ENCODE peak calls at places on chromosomes 13 and 19, in ten cellular contexts. B is lower leg skin, T is psoas muscle, V is left ventricle myocardium inferior, U is breast epithelium, H is stomach, E is brain microvascular endothelial cell, W is PC-3, N is bronchial epithelial cell, O is transverse colon. S is an unnamed sample.

GRCh38 chr13:114282143-114282685 is 813 bp downstream of the UPF3A start:
- DNase-seq in B (peak; percentile 24), O (peak; percentile 44), W (peak; percentile 54), E (peak; percentile 17), V (peak; percentile 21), T (peak; percentile 29), N (peak; percentile 60), U (peak; percentile 54), H (peak; percentile 47), S (no peak)

GRCh38 chr19:3204646-3205275 is 19.0 kb downstream of the NCLN start:
- DNase-seq in H (no peak), N (no peak), O (no peak), W (no peak), T (no peak), U (no peak), B (no peak), E (no peak), V (no peak), S (no peak)

GRCh38 chr19:38880076-38880881 is 2.2 kb upstream of the RINL start:
- DNase-seq in T (no peak), U (no peak), B (no peak), O (no peak), N (no peak), H (no peak), W (no peak), V (no peak), E (no peak), S (peak; percentile 2)

GRCh38 chr19:23774156-23774971 is 15.7 kb upstream of the ZNF681 start:
- DNase-seq in V (no peak), B (peak; percentile 25), N (peak; percentile 57), O (no peak), H (no peak), E (no peak), U (no peak), T (no peak), W (no peak), S (no peak)

GRCh38 chr19:46296722-46297431 is at the start of gene HIF3A:
- DNase-seq in V (peak; percentile 67), W (no peak), T (no peak), E (no peak), B (no peak), U (no peak), H (peak; percentile 78), N (no peak), O (peak; percentile 81), S (peak; percentile 83)

GRCh38 chr13:60654405-60654804 is 257.4 kb downstream of the TDRD3 start:
- DNase-seq in W (peak; percentile 60), N (peak; percentile 53), B (no peak), V (peak; percentile 33), T (no peak), E (peak; percentile 6), O (no peak), H (peak; percentile 59), U (no peak), S (no peak)

GRCh38 chr19:35142531-35143230 is 374 bp upstream of the FXYD7 start:
- DNase-seq in T (no peak), B (no peak), E (no peak), U (no peak), H (peak; percentile 64), O (peak; percentile 67), V (peak; percentile 40), W (peak; percentile 63), N (no peak), S (peak; percentile 69)

GRCh38 chr19:16425993-16426392 is 45.8 kb downstream of the EPS15L1 start:
- DNase-seq in N (no peak), H (no peak), W (no peak), U (no peak), E (no peak), B (no peak), V (no peak), O (no peak), T (no peak), S (no peak)

GRCh38 chr13:90105276-90105675 is 1242.2 kb upstream of the MIR17HG start:
- DNase-seq in H (no peak), N (peak; percentile 87), V (no peak), O (no peak), T (no peak), E (no peak), U (no peak), B (no peak), W (peak; percentile 85), S (no peak)

GRCh38 chr19:14479985-14480694 is 5.0 kb upstream of the PTGER1 start:
- DNase-seq in W (peak; percentile 40), U (no peak), B (no peak), V (peak; percentile 48), N (no peak), E (no peak), T (peak; percentile 35), H (peak; percentile 55), O (no peak), S (peak; percentile 92)

GRCh38 chr19:38812841-38813320 is at the start of gene LGALS4:
- DNase-seq in W (no peak), U (no peak), T (no peak), B (no peak), V (no peak), E (no peak), H (peak; percentile 93), N (no peak), O (peak; percentile 93), S (no peak)

DNA sequence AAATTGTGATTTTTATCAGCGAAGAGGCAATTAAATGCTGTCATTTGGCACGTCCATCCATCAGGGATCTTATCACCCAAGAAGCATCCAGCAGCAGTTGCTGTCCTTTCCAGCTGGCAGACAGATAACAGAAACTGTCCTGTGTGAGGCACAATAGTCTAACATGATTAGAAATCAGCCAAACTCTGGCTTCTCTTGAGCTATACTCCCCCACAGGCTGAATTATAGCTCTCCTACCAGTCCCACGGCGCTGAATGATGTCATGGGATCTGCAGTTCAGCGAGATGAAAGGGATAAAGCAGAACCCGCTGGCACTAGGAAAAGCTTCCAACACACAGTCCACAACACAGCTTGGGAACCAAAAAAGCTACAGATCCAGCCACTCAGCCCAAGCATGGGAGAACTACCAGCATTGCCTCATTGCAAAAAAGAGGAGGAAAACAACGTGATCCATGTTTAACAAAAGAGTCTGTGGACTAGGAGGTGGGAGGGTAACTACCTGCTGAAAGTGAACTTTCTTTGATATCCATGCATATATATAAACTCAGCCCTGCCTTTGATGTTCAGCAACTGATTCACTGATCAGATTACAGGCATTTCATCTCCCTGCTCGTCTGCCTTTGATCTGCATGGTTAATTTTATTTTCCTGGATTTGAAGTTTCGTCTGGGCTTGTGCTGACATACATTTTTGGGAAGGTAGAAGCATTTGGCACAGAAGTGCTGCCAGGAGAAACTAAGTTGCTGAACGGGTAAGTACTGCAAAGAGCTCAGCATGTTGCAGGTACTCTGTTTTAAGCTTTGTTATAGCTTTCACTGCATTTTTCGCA is at the start of gene TNFRSF19:
- DNase-seq in T (peak; percentile 29), N (peak; percentile 41), E (peak; percentile 79), H (no peak), V (peak; percentile 45), O (no peak), B (peak; percentile 60), U (no peak), W (peak; percentile 35), S (no peak)
- TF ChIP-seq CTCF in T (no peak), N (no peak), E (no peak), H (no peak), V (no peak), O (no peak), B (no peak), U (no peak), W (no peak), S (no peak)

DNA sequence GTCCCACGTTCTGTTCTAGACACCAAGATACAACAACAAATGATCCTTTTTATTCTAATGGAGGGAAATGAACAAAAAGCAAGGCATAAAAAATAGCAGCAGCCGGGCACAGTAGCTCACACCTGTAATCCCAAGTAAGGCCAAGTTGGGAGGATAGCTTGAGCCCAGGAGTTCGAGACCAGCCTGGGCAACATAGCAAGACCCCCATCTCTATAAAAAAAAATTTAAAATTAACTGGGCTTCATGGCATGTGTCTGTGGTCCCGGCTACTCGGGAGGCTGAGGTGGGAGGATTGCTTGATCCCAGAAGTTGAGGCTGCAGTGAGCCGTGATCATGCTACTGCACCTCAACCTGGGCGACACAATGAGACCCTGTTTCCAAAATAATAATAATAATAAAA is 1.0 kb downstream of the MIA start:
- DNase-seq in H (no peak), V (no peak), N (no peak), O (no peak), U (no peak), T (no peak), W (no peak), B (no peak), E (no peak), S (no peak)
- TF ChIP-seq CTCF in H (no peak), V (no peak), N (no peak), O (no peak), U (no peak), T (no peak), W (no peak), B (no peak), E (no peak), S (no peak)

GRCh38 chr19:13094771-13095392 is 7.8 kb downstream of the LYL1 start:
- DNase-seq in U (no peak), O (no peak), V (no peak), N (no peak), T (no peak), E (no peak), H (no peak), B (no peak), W (peak; percentile 50), S (peak; percentile 77)

GRCh38 chr19:13094285-13094595 is 8.4 kb downstream of the LYL1 start:
- DNase-seq in O (no peak), V (no peak), W (no peak), N (no peak), T (no peak), B (no peak), H (no peak), U (no peak), E (no peak), S (no peak)

GRCh38 chr19:13092206-13092605 is 10.5 kb downstream of the LYL1 start:
- DNase-seq in B (no peak), V (no peak), O (no peak), H (no peak), U (no peak), E (no peak), W (no peak), T (no peak), N (no peak), S (no peak)

GRCh38 chr19:13092608-13093260 is 9.9 kb downstream of the LYL1 start:
- DNase-seq in N (no peak), E (no peak), W (no peak), U (no peak), B (no peak), V (no peak), T (no peak), O (no peak), H (no peak), S (no peak)

GRCh38 chr19:13093407-13094284 is 9.0 kb downstream of the LYL1 start:
- DNase-seq in H (peak; percentile 83), T (peak; percentile 87), V (peak; percentile 83), W (peak; percentile 95), B (peak; percentile 86), O (peak; percentile 86), N (peak; percentile 58), E (peak; percentile 68), U (peak; percentile 86), S (peak; percentile 97)
- TF ChIP-seq CTCF in H (peak; percentile 99), T (peak; percentile 99), V (peak; percentile 97), W (peak; percentile 100), B (no peak), O (peak; percentile 96), N (peak; percentile 95), E (peak; percentile 89), U (peak; percentile 98), S (peak; percentile 96)

DNA sequence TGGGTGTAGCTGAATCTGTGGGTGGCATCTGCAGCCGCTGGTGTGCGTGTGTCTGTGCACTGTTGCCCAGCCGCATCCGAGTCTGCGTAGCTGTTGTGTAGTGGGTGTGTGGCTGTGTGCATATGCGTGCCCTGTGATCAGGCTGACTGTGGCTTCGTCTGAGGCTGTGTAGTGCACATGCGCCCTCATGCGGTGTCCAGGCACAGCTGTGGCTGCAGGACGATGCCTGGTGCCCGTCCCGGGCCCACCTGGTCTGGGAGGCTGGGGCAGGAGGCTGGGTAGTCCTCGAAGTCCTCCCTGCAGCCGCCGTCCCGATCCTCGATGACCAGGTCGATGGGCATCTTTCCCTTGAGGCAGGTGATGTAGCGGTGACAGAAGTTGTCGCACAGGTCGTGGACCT is 4.9 kb downstream of the MEIS3 start:
- DNase-seq in U (no peak), V (no peak), E (no peak), O (no peak), T (no peak), W (peak; percentile 57), H (no peak), N (no peak), B (no peak), S (no peak)
- TF ChIP-seq CTCF in U (no peak), V (no peak), E (no peak), O (no peak), T (no peak), W (peak; percentile 55), H (no peak), N (peak; percentile 47), B (no peak), S (peak; percentile 63)

S was measured in D721Med.